ENCODE peak calls at places on chromosomes 2 and 18, in four cellular contexts. K is cardiac fibroblast; X is heart left ventricle; H is CD8-positive, alpha-beta T cell. L is an unnamed sample.

GRCh38 chr2:43464546-43464945 is 131.3 kb downstream of the THADA start:
- DNase-seq in H (no peak), K (peak), X (no peak), L (no peak)

GRCh38 chr2:203340791-203341487 is 12.7 kb downstream of the ABI2 start:
- DNase-seq in X (no peak), H (no peak), K (peak), L (peak)

GRCh38 chr2:8675543-8675942 is 6.3 kb upstream of the ID2 start:
- DNase-seq in K (no peak), X (peak), H (no peak), L (no peak)

GRCh38 chr2:240136671-240137292 is 677 bp upstream of the COPS9 start:
- DNase-seq in K (no peak), X (no peak), H (no peak), L (no peak)

GRCh38 chr18:77146249-77147080 is 13.9 kb upstream of the MBP start:
- DNase-seq in K (no peak), H (no peak), X (no peak), L (no peak)

GRCh38 chr2:21916934-21917522 is 793.3 kb downstream of the TDRD15 start:
- DNase-seq in K (no peak), H (no peak), X (no peak), L (no peak)

GRCh38 chr18:12946549-12947354 is 1.1 kb upstream of the SEH1L start:
- DNase-seq in X (peak), H (no peak), K (peak), L (peak)

GRCh38 chr2:214482716-214483115 is 71.9 kb downstream of the VWC2L start:
- DNase-seq in H (no peak), K (no peak), X (no peak), L (no peak)

GRCh38 chr18:35041752-35042379 is 653 bp downstream of the MAPRE2 start:
- DNase-seq in K (peak), X (no peak), H (peak), L (no peak)

GRCh38 chr2:74246496-74247195 is 48.2 kb downstream of the MTHFD2 start:
- DNase-seq in H (no peak), X (no peak), K (no peak), L (no peak)

GRCh38 chr2:110675679-110676078 is 2.2 kb downstream of the BUB1 start:
- DNase-seq in K (no peak), X (no peak), H (no peak), L (no peak)

GRCh38 chr2:226077031-226077430 is 677.5 kb downstream of the NYAP2 start:
- DNase-seq in X (no peak), H (no peak), K (peak), L (no peak)

GRCh38 chr2:233838251-233838650 is 16.1 kb downstream of the HJURP start:
- DNase-seq in X (peak), K (no peak), H (no peak), L (no peak)

DNA sequence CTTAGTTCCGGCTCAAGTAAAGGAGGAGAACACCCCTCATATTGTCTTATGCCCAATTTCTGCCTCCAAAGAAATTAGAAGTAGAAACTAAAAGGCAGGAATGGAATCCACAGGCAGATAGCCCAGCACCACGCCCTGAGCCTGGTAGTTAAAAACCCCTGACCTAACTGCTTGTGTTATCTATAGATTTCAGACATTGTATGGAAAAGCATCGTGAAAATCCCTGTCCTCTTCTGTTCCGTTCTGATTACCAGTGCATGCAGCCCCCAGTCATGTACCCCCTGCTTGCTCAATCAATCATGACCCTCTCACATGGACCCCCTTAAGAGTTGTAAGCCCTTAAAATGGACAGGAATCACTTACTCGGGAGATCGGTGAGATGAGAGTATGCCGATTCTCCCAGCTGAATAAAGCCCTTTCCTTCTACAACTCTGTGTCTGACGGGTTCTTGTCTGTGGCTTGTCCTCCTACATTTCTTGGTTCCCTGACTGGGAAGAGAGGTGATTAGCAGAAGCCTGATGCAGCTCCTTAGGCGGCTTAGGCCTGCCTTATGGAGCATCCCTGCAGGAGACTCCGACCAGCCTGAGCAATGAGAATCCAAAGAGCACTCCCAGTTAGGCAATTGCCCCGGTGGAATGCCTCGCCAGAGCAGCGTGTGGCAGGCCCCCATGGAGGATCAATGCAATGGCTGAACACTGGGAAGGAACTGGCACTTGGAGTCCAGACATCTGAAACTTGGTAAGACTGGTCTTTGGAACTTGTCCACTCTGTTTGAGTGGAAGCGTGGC is 362.6 kb upstream of the TCF4 start:
- DNase-seq in X (no peak), K (no peak), H (no peak), L (no peak)
- H3K4me3 ChIP-seq in X (no peak), K (no peak), H (no peak), L (no peak)

GRCh38 chr2:104734937-104735586 is 118.9 kb upstream of the POU3F3 start:
- DNase-seq in H (no peak), X (no peak), K (no peak), L (no peak)

GRCh38 chr2:104736026-104736425 is 117.9 kb upstream of the POU3F3 start:
- DNase-seq in K (no peak), X (no peak), H (no peak), L (no peak)

DNA sequence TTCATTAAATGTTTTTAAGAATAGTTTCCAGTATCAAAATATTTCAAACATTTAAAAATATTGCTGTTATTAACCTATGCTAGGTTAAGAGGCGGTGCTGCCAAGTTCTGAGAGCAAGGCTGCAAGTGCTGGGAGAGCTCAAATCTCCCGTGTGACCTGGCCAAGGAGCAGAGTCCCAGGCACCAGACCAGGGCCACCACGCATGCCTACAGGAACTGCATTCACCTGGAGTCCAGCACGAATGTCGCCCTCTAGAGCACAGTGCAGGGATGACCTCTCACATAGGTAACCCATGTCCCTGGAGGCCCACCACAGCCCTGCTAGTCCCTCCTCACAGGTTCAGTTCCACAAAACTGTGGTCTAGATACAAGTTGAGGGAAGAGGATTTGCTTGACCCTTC is 120.4 kb upstream of the POU3F3 start:
- DNase-seq in H (no peak), K (no peak), X (no peak), L (no peak)
- TF ChIP-seq CTCF in H (no peak), K (peak), X (peak), L (peak)

GRCh38 chr18:55509631-55510372 is 78.2 kb downstream of the TCF4 start:
- DNase-seq in H (no peak), X (peak), K (peak), L (no peak)
- H3K4me3 ChIP-seq in H (no peak), X (peak), K (peak), L (peak)

DNA sequence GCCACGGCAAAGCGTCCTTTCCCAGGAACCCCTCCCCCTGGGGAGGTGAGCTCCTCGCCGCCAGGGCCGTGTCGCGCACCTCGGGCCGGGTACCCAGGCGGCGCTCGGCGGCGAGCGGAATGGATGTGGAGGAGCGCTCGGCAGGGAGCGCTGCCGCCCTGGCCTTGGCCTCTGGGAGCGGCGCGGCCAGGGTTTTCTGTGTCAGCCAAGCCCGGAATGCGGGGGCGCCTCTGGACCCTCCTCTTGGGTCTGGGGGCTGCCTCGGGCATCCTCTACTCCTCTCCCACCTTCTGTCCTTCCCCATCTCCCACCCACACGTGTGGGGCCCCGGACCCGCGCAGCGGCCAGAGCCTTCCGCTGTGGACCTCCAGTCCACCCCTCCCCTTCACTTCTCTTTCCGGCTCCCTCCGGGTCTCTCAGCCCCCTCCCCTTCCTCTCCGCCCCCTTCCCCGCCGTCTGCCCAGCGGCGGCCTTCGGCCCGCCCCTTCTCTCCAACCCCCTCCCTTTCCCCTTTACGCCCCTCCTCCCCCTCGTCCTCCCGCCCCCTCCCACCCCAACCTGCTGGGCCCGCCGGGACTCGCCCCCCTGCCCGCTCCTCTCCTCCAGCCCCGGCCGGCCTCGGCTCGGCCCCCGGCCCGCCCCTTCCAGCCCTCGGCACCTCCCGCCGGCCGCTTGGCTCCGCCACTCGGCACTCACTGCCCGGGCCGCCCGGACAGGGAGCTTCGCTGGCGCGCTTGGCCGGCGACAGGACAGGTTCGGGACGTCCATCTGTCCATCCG is at the start of gene MERTK:
- DNase-seq in X (peak), K (peak), H (no peak), L (no peak)
- TF ChIP-seq CTCF in X (peak), K (peak), H (peak), L (peak)

GRCh38 chr18:59885579-59886163 is 14.1 kb upstream of the PMAIP1 start:
- DNase-seq in K (peak), X (no peak), H (no peak), L (no peak)
- H3K4me3 ChIP-seq in K (peak), X (no peak), H (no peak), L (no peak)